ENCODE peak calls at places on chromosomes 2 and 18, in seven cellular contexts. J is H9, O is hepatocyte, N is OCI-LY7, K is K562, I is GM23338, X is H1. L is an unnamed sample.

GRCh38 chr2:176734868-176735267 is 465.6 kb downstream of the MTX2 start:
- DNase-seq in X (no peak), N (no peak), I (no peak), O (no peak), J (no peak), K (no peak), L (no peak)

GRCh38 chr2:235229236-235229635 is 264.6 kb upstream of the AGAP1 start:
- DNase-seq in N (no peak), J (no peak), O (no peak), I (no peak), K (no peak), X (no peak), L (no peak)

GRCh38 chr2:58057890-58058590 is 11.4 kb downstream of the VRK2 start:
- DNase-seq in O (no peak), N (no peak), K (no peak), X (no peak), I (no peak), J (no peak), L (no peak)

GRCh38 chr2:31372097-31372496 is 42.4 kb downstream of the XDH start:
- DNase-seq in N (no peak), K (no peak), X (no peak), O (no peak), J (no peak), I (no peak), L (no peak)

GRCh38 chr18:58529714-58530354 is 99.1 kb downstream of the ALPK2 start:
- DNase-seq in K (peak; percentile 48), I (peak; percentile 88), O (peak; percentile 73), J (peak; percentile 69), N (peak; percentile 61), X (peak; percentile 78), L (peak; percentile 82)

GRCh38 chr2:51151490-51152140 is 119.7 kb upstream of the NRXN1 start:
- DNase-seq in O (no peak), K (no peak), I (no peak), J (no peak), X (no peak), N (no peak), L (no peak)

GRCh38 chr2:216596986-216597509 is 36.2 kb upstream of the IGFBP2 start:
- DNase-seq in N (no peak), J (no peak), O (no peak), K (no peak), I (no peak), X (no peak), L (no peak)

GRCh38 chr2:127618551-127618950 is 27.4 kb upstream of the GPR17 start:
- DNase-seq in K (no peak), I (no peak), X (peak; percentile 30), N (no peak), J (no peak), O (peak; percentile 1), L (no peak)

GRCh38 chr2:134454931-134455330 is 201.1 kb downstream of the MGAT5 start:
- DNase-seq in I (no peak), O (no peak), K (no peak), J (no peak), N (no peak), X (no peak), L (no peak)

GRCh38 chr2:70303186-70303585 is 1.3 kb upstream of the FAM136A start:
- DNase-seq in N (no peak), I (no peak), O (no peak), X (no peak), K (no peak), J (no peak), L (no peak)

GRCh38 chr2:25297738-25298137 is 44.0 kb downstream of the DNMT3A start:
- DNase-seq in N (peak; percentile 19), X (no peak), I (peak; percentile 78), J (peak; percentile 78), O (no peak), K (peak; percentile 39), L (no peak)

GRCh38 chr2:207771421-207771820 is 1.7 kb upstream of the FZD5 start:
- DNase-seq in O (no peak), I (no peak), N (no peak), X (no peak), J (no peak), K (no peak), L (no peak)
- H3K4me2 ChIP-seq in O (peak overlapping the region; percentile 96), I (peak overlapping the region; percentile 86), N (no peak overlapping the region), X (peak overlapping the region; percentile 85), J (peak overlapping the region; percentile 84), K (no peak overlapping the region), L (peak overlapping the region; percentile 100)

GRCh38 chr18:22470511-22471181 is 52.9 kb upstream of the CTAGE1 start:
- DNase-seq in O (peak; percentile 33), X (no peak), N (no peak), K (no peak), I (no peak), J (no peak), L (no peak)
- H3K27ac ChIP-seq in O (peak overlapping the region; percentile 87), X (no peak overlapping the region), N (no peak overlapping the region), K (no peak overlapping the region), I (no peak overlapping the region), J (no peak overlapping the region), L (no peak overlapping the region)

DNA sequence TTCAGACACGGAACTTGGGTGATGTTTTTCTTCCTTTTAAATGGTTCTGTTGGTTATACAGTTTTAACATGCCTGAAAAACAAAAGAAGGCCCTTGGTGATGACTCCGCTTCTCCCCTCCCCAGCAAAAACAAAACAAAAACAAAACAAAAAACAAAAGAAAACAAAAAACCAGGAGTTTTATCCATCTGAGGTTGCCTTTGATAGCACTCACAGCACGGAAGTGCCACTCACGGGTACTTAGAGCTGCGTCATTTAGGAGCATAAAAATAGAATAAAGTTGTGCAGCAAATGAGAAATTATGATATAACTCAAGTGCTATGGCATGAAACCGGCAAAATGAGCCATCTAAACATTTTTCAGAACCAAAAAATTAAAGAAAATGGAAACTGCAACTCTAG is 57.7 kb downstream of the ZEB2 start:
- DNase-seq in O (no peak), N (no peak), X (no peak), I (no peak), K (no peak), J (no peak), L (no peak)
- H4K20me1 ChIP-seq in O (peaks cover 10% of the 10 kb centered on the region), N (no peaks in the 10 kb centered on the region), X (no peaks in the 10 kb centered on the region), I (no peaks in the 10 kb centered on the region), K (peaks cover 17% of the 10 kb centered on the region), J (no peaks in the 10 kb centered on the region), L (peaks cover 89% of the 10 kb centered on the region)

DNA sequence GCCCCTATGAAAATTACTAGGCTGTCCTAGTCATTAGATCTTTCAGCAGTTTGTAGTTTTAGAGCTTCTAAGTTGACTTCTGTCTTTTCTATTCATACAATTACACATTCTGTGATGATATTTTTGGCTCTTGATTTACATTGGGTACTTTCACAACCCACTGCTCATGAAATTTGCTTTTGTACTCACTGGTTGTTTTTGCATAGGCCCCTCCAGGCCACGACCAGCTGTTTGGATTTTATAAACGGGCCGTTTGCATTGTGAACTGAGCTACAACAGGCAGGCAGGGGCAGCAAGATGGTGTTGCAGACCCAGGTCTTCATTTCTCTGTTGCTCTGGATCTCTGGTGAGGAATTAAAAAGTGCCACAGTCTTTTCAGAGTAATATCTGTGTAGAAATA is 193.8 kb downstream of the RPIA start:
- DNase-seq in O (no peak), J (no peak), I (no peak), K (no peak), X (no peak), N (peak; percentile 89), L (no peak)
- H3K4me2 ChIP-seq in O (no peak overlapping the region), J (no peak overlapping the region), I (no peak overlapping the region), K (no peak overlapping the region), X (no peak overlapping the region), N (peak overlapping the region; percentile 97), L (no peak overlapping the region)

DNA sequence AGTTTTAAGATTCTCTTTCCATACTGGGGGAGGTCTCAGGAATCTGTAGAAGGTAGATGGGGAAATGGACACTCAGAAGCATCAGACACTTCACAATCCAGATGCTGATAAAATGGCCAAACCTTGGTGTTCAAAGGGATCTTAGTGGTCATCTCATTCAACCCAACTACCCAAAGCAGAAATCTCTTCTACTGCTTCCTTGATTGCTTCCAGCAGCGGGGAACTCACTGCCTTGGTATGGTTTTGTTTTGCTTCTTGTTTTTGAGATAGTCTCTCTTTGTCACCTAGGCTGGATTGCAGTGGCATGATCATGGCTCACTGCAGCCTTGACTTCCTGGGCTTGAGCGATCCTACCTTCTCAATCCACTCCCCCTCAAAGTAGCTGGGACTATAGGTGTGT is 39.3 kb upstream of the PTMA start:
- DNase-seq in O (no peak), X (no peak), K (no peak), J (no peak), I (no peak), N (no peak), L (no peak)
- H3K27ac ChIP-seq in O (no peak overlapping the region), X (no peak overlapping the region), K (no peak overlapping the region), J (no peak overlapping the region), I (no peak overlapping the region), N (peak overlapping the region; percentile 11), L (no peak overlapping the region)

DNA sequence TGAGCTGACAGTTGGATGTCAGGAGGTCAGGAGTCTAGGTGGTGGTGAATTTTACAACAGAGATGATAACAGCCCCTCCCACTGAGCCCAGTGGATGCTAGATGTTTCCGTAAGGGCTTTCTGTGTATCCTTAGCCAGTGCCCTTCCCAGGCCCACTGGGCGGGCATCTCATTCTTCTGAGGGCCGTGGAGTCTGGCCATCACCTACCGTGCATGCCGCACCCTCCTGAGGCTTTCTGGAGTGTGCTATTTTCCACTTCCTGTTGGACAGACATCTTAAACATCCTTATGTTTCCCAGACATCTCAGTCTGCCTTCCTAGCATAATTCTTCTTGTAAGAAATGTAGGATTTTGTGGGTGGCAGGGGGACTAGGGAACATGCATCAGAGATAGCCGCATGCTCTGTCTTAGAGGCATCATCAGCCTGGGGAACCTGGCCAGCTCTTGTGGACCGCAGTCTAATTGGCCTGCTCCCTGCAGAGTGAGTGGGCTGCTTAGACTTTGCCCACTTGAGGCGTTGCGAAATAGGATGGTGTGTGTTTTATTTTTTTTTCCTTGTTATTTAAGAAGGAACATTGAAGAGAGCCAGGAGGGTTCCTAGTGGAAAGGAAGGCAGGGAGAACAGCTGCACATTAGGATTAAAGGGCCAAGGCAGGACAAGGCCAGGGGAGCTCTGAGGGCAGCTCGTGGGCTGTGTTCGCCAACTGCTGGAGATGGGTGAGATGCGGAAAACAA is 135.8 kb downstream of the SH3RF3 start:
- DNase-seq in I (no peak), O (peak; percentile 59), J (no peak), N (no peak), X (no peak), K (no peak), L (no peak)
- H4K20me1 ChIP-seq in I (no peaks in the 10 kb centered on the region), O (no peaks in the 10 kb centered on the region), J (no peaks in the 10 kb centered on the region), N (no peaks in the 10 kb centered on the region), X (peaks cover 2% of the 10 kb centered on the region), K (peaks cover 2% of the 10 kb centered on the region), L (no peaks in the 10 kb centered on the region)

GRCh38 chr2:21411796-21412195 is 288.0 kb downstream of the TDRD15 start:
- DNase-seq in I (no peak), K (no peak), N (no peak), J (no peak), X (no peak), O (no peak), L (no peak)

GRCh38 chr2:21404827-21405625 is 281.3 kb downstream of the TDRD15 start:
- DNase-seq in K (no peak), J (no peak), O (no peak), I (no peak), X (no peak), N (no peak), L (no peak)

GRCh38 chr2:21404137-21404536 is 280.4 kb downstream of the TDRD15 start:
- DNase-seq in X (no peak), N (no peak), K (no peak), I (no peak), O (no peak), J (no peak), L (no peak)

GRCh38 chr2:21406983-21407382 is 283.2 kb downstream of the TDRD15 start:
- DNase-seq in I (no peak), J (no peak), N (no peak), K (no peak), O (no peak), X (no peak), L (no peak)
- H3K4me2 ChIP-seq in I (no peak overlapping the region), J (no peak overlapping the region), N (no peak overlapping the region), K (no peak overlapping the region), O (no peak overlapping the region), X (no peak overlapping the region), L (no peak overlapping the region)

L was measured in neural progenitor cell.